ENCODE peak calls at places on chromosomes 7 and 10, in nine cellular contexts. S, N, Z, Q, T, A, L, D and X are unnamed samples.

GRCh38 chr10:1180836-1181235 is 124.7 kb downstream of the WDR37 start:
- DNase-seq in S (peak; percentile 1), Q (no peak), D (no peak), L (no peak), N (no peak), A (no peak), Z (no peak), T (no peak), X (no peak)

GRCh38 chr10:114631678-114632417 is 26.2 kb downstream of the ABLIM1 start:
- DNase-seq in Z (no peak), N (peak; percentile 80), S (peak; percentile 20), Q (no peak), A (no peak), D (peak; percentile 57), L (no peak), T (no peak), X (peak; percentile 71)

GRCh38 chr10:102412293-102412692 is 6.3 kb downstream of the PSD start:
- DNase-seq in S (no peak), T (no peak), L (no peak), D (no peak), Z (no peak), A (no peak), Q (no peak), N (no peak), X (no peak)

GRCh38 chr7:30927040-30927439 is 15.4 kb downstream of the AQP1 start:
- DNase-seq in Q (no peak), S (peak; percentile 6), T (no peak), N (no peak), D (no peak), Z (no peak), L (no peak), A (no peak), X (no peak)

GRCh38 chr7:45031829-45032228 is 31.8 kb downstream of the CCM2 start:
- DNase-seq in Z (no peak), A (no peak), Q (no peak), N (peak; percentile 60), D (no peak), S (no peak), L (no peak), T (no peak), X (no peak)

GRCh38 chr7:66326501-66327180 is 121.5 kb downstream of the TPST1 start:
- DNase-seq in D (no peak), Z (peak; percentile 63), Q (no peak), T (peak; percentile 73), N (no peak), S (no peak), L (no peak), A (peak; percentile 96), X (no peak)

GRCh38 chr7:21355406-21355874 is 72.4 kb upstream of the SP4 start:
- DNase-seq in D (no peak), A (no peak), S (peak; percentile 33), N (no peak), L (peak; percentile 69), T (no peak), Q (peak; percentile 38), Z (no peak), X (no peak)

GRCh38 chr10:112532053-112532658 is 85.1 kb downstream of the VTI1A start:
- DNase-seq in N (no peak), Q (no peak), A (peak; percentile 23), Z (no peak), L (no peak), D (no peak), T (no peak), S (no peak), X (no peak)

GRCh38 chr10:133568287-133568614 is 2.9 kb upstream of the SYCE1 start:
- DNase-seq in D (no peak), T (no peak), Q (no peak), A (no peak), S (no peak), L (no peak), Z (no peak), N (no peak), X (no peak)

GRCh38 chr7:17136156-17136555 is 162.3 kb upstream of the AHR start:
- DNase-seq in Z (no peak), L (no peak), A (no peak), T (no peak), Q (no peak), S (no peak), N (no peak), D (no peak), X (no peak)

GRCh38 chr10:30765611-30766010 is 136.1 kb upstream of the LYZL2 start:
- DNase-seq in Z (no peak), D (no peak), L (no peak), T (no peak), N (no peak), A (peak; percentile 54), Q (no peak), S (no peak), X (no peak)

GRCh38 chr7:128835790-128836641 is 5.8 kb downstream of the FLNC start:
- DNase-seq in L (no peak), N (no peak), A (peak; percentile 59), S (no peak), T (no peak), D (peak; percentile 82), Q (peak; percentile 9), Z (no peak), X (no peak)

GRCh38 chr10:114173680-114174461 is at the start of gene CCDC186:
- DNase-seq in A (peak; percentile 93), T (peak; percentile 94), D (peak; percentile 95), L (peak; percentile 96), Z (no peak), Q (peak; percentile 97), S (peak; percentile 96), N (peak; percentile 98), X (peak; percentile 92)

GRCh38 chr7:133645870-133646492 is 393.1 kb downstream of the EXOC4 start:
- DNase-seq in Z (no peak), Q (no peak), N (no peak), D (no peak), S (no peak), L (no peak), T (no peak), A (peak; percentile 37), X (no peak)

GRCh38 chr10:122849090-122849489 is 3.4 kb upstream of the CUZD1 start:
- DNase-seq in N (no peak), Q (no peak), A (no peak), D (no peak), S (no peak), Z (no peak), T (no peak), L (no peak), X (no peak)

GRCh38 chr10:117133273-117134083 is 4.6 kb downstream of the VAX1 start:
- DNase-seq in T (no peak), Q (no peak), Z (no peak), N (no peak), S (no peak), D (no peak), A (no peak), L (no peak), X (no peak)

GRCh38 chr7:17998692-17999091 is 29.0 kb downstream of the PRPS1L1 start:
- DNase-seq in Q (no peak), D (no peak), A (no peak), T (no peak), Z (no peak), L (no peak), S (no peak), N (no peak), X (no peak)

GRCh38 chr10:69639291-69640195 is 9.5 kb downstream of the FAM241B start:
- DNase-seq in Q (peak; percentile 61), L (peak; percentile 38), Z (no peak), A (peak; percentile 52), D (peak; percentile 74), N (peak; percentile 63), S (no peak), T (peak; percentile 65), X (peak; percentile 72)

GRCh38 chr7:98051118-98051744 is 55.4 kb upstream of the LMTK2 start:
- DNase-seq in Q (peak; percentile 23), A (no peak), N (peak; percentile 96), L (peak; percentile 21), Z (no peak), D (no peak), S (no peak), T (no peak), X (peak; percentile 70)

GRCh38 chr10:100826983-100827818 is 81.8 kb downstream of the PAX2 start:
- DNase-seq in N (peak; percentile 46), T (no peak), L (no peak), Q (no peak), S (peak; percentile 52), D (no peak), Z (no peak), A (no peak), X (peak; percentile 55)

GRCh38 chr7:156460861-156461632 is 179.5 kb upstream of the RNF32 start:
- DNase-seq in N (peak; percentile 66), Z (no peak), Q (no peak), S (no peak), D (no peak), A (no peak), L (no peak), T (no peak), X (no peak)

GRCh38 chr7:923108-924041 is 31.1 kb downstream of the ADAP1 start:
- DNase-seq in A (peak; percentile 25), Q (peak; percentile 88), N (peak; percentile 29), S (peak; percentile 72), L (peak; percentile 89), T (peak; percentile 90), D (peak; percentile 90), Z (no peak), X (peak; percentile 18)

GRCh38 chr10:83886871-83887270 is 252.4 kb upstream of the GHITM start:
- DNase-seq in N (peak; percentile 24), S (no peak), Z (no peak), L (no peak), Q (no peak), T (no peak), D (no peak), A (no peak), X (no peak)

GRCh38 chr7:16511314-16511713 is 15.3 kb upstream of the LRRC72 start:
- DNase-seq in Z (no peak), Q (no peak), N (no peak), L (no peak), A (no peak), S (no peak), D (no peak), T (no peak), X (no peak)

GRCh38 chr10:59012839-59013238 is 163.6 kb upstream of the PHYHIPL start:
- DNase-seq in T (no peak), L (no peak), D (no peak), Q (no peak), S (no peak), N (no peak), A (no peak), Z (no peak), X (no peak)

GRCh38 chr10:131825150-131825907 is 75.5 kb upstream of the PPP2R2D start:
- DNase-seq in T (no peak), S (no peak), L (no peak), Q (peak; percentile 1), N (no peak), D (no peak), A (no peak), Z (no peak), X (peak; percentile 12)

GRCh38 chr10:11610855-11611247 is 599 bp downstream of the USP6NL start:
- DNase-seq in L (no peak), A (peak; percentile 59), Z (no peak), T (peak; percentile 16), S (peak; percentile 61), D (peak; percentile 52), N (peak; percentile 54), Q (peak; percentile 13), X (no peak)

GRCh38 chr7:16556359-16556758 is 29.7 kb downstream of the LRRC72 start:
- DNase-seq in S (no peak), Q (no peak), D (no peak), N (no peak), A (no peak), Z (no peak), L (no peak), T (no peak), X (no peak)